ENCODE peak calls at places on chromosome 3, in eight cellular contexts. R, D, I, T, P, K, Y and B are unnamed samples.

GRCh38 chr3:17825298-17825697 is 82.9 kb upstream of the TBC1D5 start:
- DNase-seq in K (no peak), R (no peak), Y (no peak), T (no peak), P (no peak), I (no peak), D (no peak), B (no peak)

GRCh38 chr3:125185758-125186245 is 26.7 kb downstream of the SLC12A8 start:
- DNase-seq in R (peak), D (no peak), I (no peak), T (no peak), Y (no peak), K (no peak), P (no peak), B (no peak)

GRCh38 chr3:49024449-49024848 is 2.5 kb downstream of the NDUFAF3 start:
- DNase-seq in P (no peak), I (no peak), K (no peak), D (no peak), Y (no peak), R (no peak), T (no peak), B (no peak)

GRCh38 chr3:174101244-174101643 is 703.7 kb downstream of the NLGN1 start:
- DNase-seq in Y (no peak), D (no peak), I (no peak), R (no peak), P (no peak), T (no peak), K (no peak), B (no peak)

GRCh38 chr3:23461069-23461468 is 257.9 kb downstream of the UBE2E2 start:
- DNase-seq in D (no peak), I (no peak), K (no peak), Y (no peak), P (no peak), T (no peak), R (no peak), B (no peak)

GRCh38 chr3:187678869-187679268 is 8.7 kb upstream of the SST start:
- DNase-seq in D (no peak), P (peak), Y (peak), R (peak), T (no peak), I (peak), K (peak), B (peak)

GRCh38 chr3:65728138-65728537 is 310.6 kb downstream of the MAGI1 start:
- DNase-seq in R (no peak), K (no peak), Y (no peak), D (no peak), T (no peak), I (no peak), P (no peak), B (no peak)

GRCh38 chr3:195032106-195032759 is 238.7 kb downstream of the XXYLT1 start:
- DNase-seq in Y (no peak), R (no peak), I (no peak), T (no peak), K (no peak), P (no peak), D (no peak), B (no peak)

GRCh38 chr3:193782280-193782654 is 189.3 kb downstream of the OPA1 start:
- DNase-seq in D (no peak), I (no peak), T (no peak), K (no peak), P (no peak), R (no peak), Y (no peak), B (peak)

GRCh38 chr3:69324362-69325025 is 61.4 kb downstream of the FRMD4B start:
- DNase-seq in I (no peak), Y (peak), R (no peak), K (peak), P (peak), T (no peak), D (no peak), B (no peak)

GRCh38 chr3:11602886-11603285 is 40.8 kb downstream of the VGLL4 start:
- DNase-seq in T (no peak), K (no peak), Y (no peak), D (no peak), I (no peak), P (no peak), R (no peak), B (no peak)

GRCh38 chr3:16132926-16133325 is 41.6 kb upstream of the GALNT15 start:
- DNase-seq in D (no peak), P (peak), R (peak), T (no peak), Y (no peak), K (no peak), I (no peak), B (no peak)

GRCh38 chr3:149547954-149548728 is 73.6 kb downstream of the TM4SF4 start:
- DNase-seq in K (no peak), T (no peak), P (peak), Y (no peak), I (no peak), R (no peak), D (no peak), B (no peak)

GRCh38 chr3:138062626-138063025 is 52.7 kb downstream of the CLDN18 start:
- DNase-seq in D (no peak), K (no peak), P (peak), T (no peak), Y (no peak), I (no peak), R (no peak), B (no peak)

GRCh38 chr3:56917740-56918568 is 116.2 kb upstream of the ARHGEF3 start:
- DNase-seq in T (no peak), D (no peak), K (no peak), I (peak), Y (no peak), P (no peak), R (no peak), B (no peak)

GRCh38 chr3:46504780-46505179 is 7.0 kb downstream of the RTP3 start:
- DNase-seq in D (peak), T (no peak), P (peak), R (no peak), Y (no peak), I (peak), K (no peak), B (no peak)

GRCh38 chr3:117752984-117753717 is 1043.6 kb downstream of the TUSC7 start:
- DNase-seq in K (no peak), T (no peak), R (no peak), Y (no peak), P (no peak), I (no peak), D (no peak), B (no peak)

GRCh38 chr3:143793971-143794370 is 54.3 kb downstream of the SLC9A9 start:
- DNase-seq in P (no peak), Y (no peak), D (no peak), I (no peak), K (no peak), T (no peak), R (no peak), B (no peak)